ENCODE peak calls at places on chromosomes 3 and 15, in five cellular contexts. I, Y, H, Q and C are unnamed samples.

GRCh38 chr15:62920569-62921502 is 121.7 kb upstream of the TPM1 start:
- DNase-seq in Y (no peak), Q (peak), H (no peak), I (peak), C (no peak)

GRCh38 chr3:141393151-141394076 is 25.1 kb downstream of the ZBTB38 start:
- DNase-seq in H (peak), Y (peak), I (peak), Q (no peak), C (no peak)

GRCh38 chr15:75449585-75450306 is 1.7 kb downstream of the SIN3A start:
- DNase-seq in Q (no peak), I (no peak), H (no peak), Y (no peak), C (no peak)

GRCh38 chr15:55969582-55969981 is 23.8 kb downstream of the NEDD4 start:
- DNase-seq in Q (no peak), Y (no peak), H (no peak), I (no peak), C (no peak)

GRCh38 chr15:67906382-67906781 is 66.5 kb upstream of the RNU6-1 start:
- DNase-seq in H (no peak), Q (peak), I (no peak), Y (no peak), C (no peak)

GRCh38 chr15:91456251-91456718 is 356.2 kb downstream of the SV2B start:
- DNase-seq in I (peak), H (no peak), Q (peak), Y (no peak), C (peak)

GRCh38 chr3:194067949-194068362 is 68.0 kb upstream of the HES1 start:
- DNase-seq in Q (peak), I (peak), H (no peak), Y (no peak), C (no peak)

GRCh38 chr3:15979490-15979889 is 181.7 kb upstream of the ANKRD28 start:
- DNase-seq in H (no peak), Y (no peak), Q (no peak), I (peak), C (no peak)

GRCh38 chr15:57923311-57923710 is 142.2 kb downstream of the ALDH1A2 start:
- DNase-seq in Y (no peak), I (peak), H (no peak), Q (no peak), C (peak)

GRCh38 chr3:192080336-192080735 is 619.4 kb downstream of the PYDC2 start:
- DNase-seq in Q (no peak), H (no peak), I (no peak), Y (no peak), C (peak)

GRCh38 chr3:15241341-15241740 is 35.3 kb downstream of the CAPN7 start:
- DNase-seq in Y (peak), I (peak), Q (no peak), H (no peak), C (peak)

GRCh38 chr3:126181398-126181725 is 976 bp upstream of the ALDH1L1 start:
- DNase-seq in Y (no peak), Q (no peak), I (no peak), H (no peak), C (no peak)

GRCh38 chr3:73214846-73215245 is 153.4 kb downstream of the EBLN2 start:
- DNase-seq in I (peak), Y (no peak), Q (no peak), H (no peak), C (no peak)

GRCh38 chr3:84077479-84077878 is 881.3 kb upstream of the CADM2 start:
- DNase-seq in H (no peak), I (no peak), Q (no peak), Y (no peak), C (no peak)

GRCh38 chr3:129855454-129856419 is 37.8 kb downstream of the TMCC1 start:
- DNase-seq in Y (no peak), Q (peak), H (no peak), I (peak), C (peak)

GRCh38 chr3:20225769-20226168 is 39.8 kb upstream of the SGO1 start:
- DNase-seq in Y (no peak), I (peak), H (no peak), Q (peak), C (peak)

GRCh38 chr3:53067571-53067970 is 21.7 kb upstream of the SFMBT1 start:
- DNase-seq in Y (no peak), Q (no peak), I (no peak), H (no peak), C (no peak)

GRCh38 chr15:83650831-83651230 is 3.1 kb upstream of the ADAMTSL3 start:
- DNase-seq in H (no peak), Y (no peak), Q (no peak), I (no peak), C (no peak)

GRCh38 chr3:38551026-38551832 is 55.1 kb downstream of the EXOG start:
- DNase-seq in Y (no peak), H (no peak), I (no peak), Q (no peak), C (no peak)

GRCh38 chr3:39780352-39780751 is 29.1 kb upstream of the MYRIP start:
- DNase-seq in H (no peak), Y (no peak), I (no peak), Q (no peak), C (no peak)

GRCh38 chr3:42749025-42749752 is 23.9 kb downstream of the CCDC13 start:
- DNase-seq in I (no peak), Y (no peak), H (no peak), Q (no peak), C (no peak)

GRCh38 chr3:168002786-168003368 is 92.8 kb downstream of the GOLIM4 start:
- DNase-seq in Y (no peak), I (peak), Q (peak), H (no peak), C (peak)

GRCh38 chr3:58991623-58992022 is 58.2 kb downstream of the CFAP20DC start:
- DNase-seq in Y (no peak), H (no peak), I (no peak), Q (no peak), C (no peak)

GRCh38 chr15:97903560-97904195 is 56.8 kb upstream of the ARRDC4 start:
- DNase-seq in Y (no peak), H (no peak), Q (no peak), I (no peak), C (peak)

GRCh38 chr3:4474683-4475490 is 7.8 kb upstream of the SUMF1 start:
- DNase-seq in I (peak), H (no peak), Y (peak), Q (peak), C (no peak)

GRCh38 chr3:190381356-190381940 is 6.5 kb upstream of the CLDN16 start:
- DNase-seq in H (no peak), I (peak), Y (no peak), Q (peak), C (peak)

GRCh38 chr3:134985841-134986520 is 190.9 kb downstream of the EPHB1 start:
- DNase-seq in Q (no peak), Y (no peak), I (peak), H (no peak), C (no peak)

GRCh38 chr3:50515565-50516047 is 12.2 kb upstream of the CACNA2D2 start:
- DNase-seq in Q (no peak), Y (peak), I (no peak), H (peak), C (no peak)

GRCh38 chr3:64685800-64686445 is 1.9 kb downstream of the ADAMTS9 start:
- DNase-seq in Q (peak), I (peak), H (peak), Y (peak), C (peak)

GRCh38 chr15:99439524-99439835 is 126.3 kb upstream of the MEF2A start:
- DNase-seq in Q (no peak), I (no peak), H (no peak), Y (peak), C (no peak)

GRCh38 chr3:30285188-30286006 is 321.0 kb upstream of the TGFBR2 start:
- DNase-seq in I (peak), Q (no peak), H (no peak), Y (no peak), C (no peak)

GRCh38 chr15:80991446-80991845 is 1.8 kb upstream of the MESD start:
- DNase-seq in Q (no peak), Y (peak), H (no peak), I (peak), C (peak)

GRCh38 chr3:45772341-45773035 is 23.8 kb downstream of the SLC6A20 start:
- DNase-seq in Y (no peak), H (no peak), I (no peak), Q (no peak), C (no peak)

GRCh38 chr15:28456476-28457395 is 76.0 kb downstream of the GOLGA8G start:
- DNase-seq in Q (no peak), Y (peak), H (no peak), I (no peak), C (no peak)

GRCh38 chr15:70538278-70538677 is 225.1 kb downstream of the UACA start:
- DNase-seq in I (no peak), H (no peak), Q (no peak), Y (no peak), C (peak)

GRCh38 chr3:14460342-14461005 is 58.1 kb downstream of the SLC6A6 start:
- DNase-seq in Q (peak), Y (peak), I (peak), H (no peak), C (peak)

GRCh38 chr3:131716943-131717342 is 214.2 kb upstream of the MRPL3 start:
- DNase-seq in I (no peak), Q (no peak), Y (no peak), H (no peak), C (no peak)